ENCODE peak calls at places on chromosomes 16 and 17, in five cellular contexts. L is brain microvascular endothelial cell, W is spleen, M is left cardiac atrium, I is NCI-H1092. K is an unnamed sample.

GRCh38 chr17:20059728-20060188 is 50.6 kb downstream of the SPECC1 start:
- DNase-seq in W (no peak), L (no peak), M (no peak), I (no peak), K (peak; percentile 55)

GRCh38 chr17:36977066-36977465 is 28.3 kb downstream of the AATF start:
- DNase-seq in L (no peak), M (no peak), W (no peak), I (no peak), K (no peak)

GRCh38 chr16:6266703-6267102 is 1065.9 kb upstream of the RBFOX1 start:
- DNase-seq in W (no peak), I (no peak), M (no peak), L (no peak), K (no peak)

GRCh38 chr17:63681530-63681929 is 18.4 kb downstream of the LIMD2 start:
- DNase-seq in L (no peak), W (no peak), M (no peak), I (no peak), K (no peak)

GRCh38 chr17:41486809-41487530 is 2.7 kb downstream of the KRT36 start:
- DNase-seq in M (no peak), W (peak; percentile 89), L (no peak), I (no peak), K (no peak)

GRCh38 chr16:11245988-11246387 is 10.0 kb downstream of the SOCS1 start:
- DNase-seq in W (no peak), I (no peak), M (no peak), L (no peak), K (no peak)

GRCh38 chr16:414395-415169 is 10.9 kb upstream of the RAB11FIP3 start:
- DNase-seq in I (no peak), M (no peak), L (no peak), W (no peak), K (no peak)

GRCh38 chr16:81873221-81873620 is 94.1 kb downstream of the PLCG2 start:
- DNase-seq in L (no peak), M (no peak), W (no peak), I (no peak), K (no peak)

GRCh38 chr16:68086336-68086821 is 1.2 kb downstream of the NFATC3 start:
- DNase-seq in I (no peak), M (no peak), L (no peak), W (no peak), K (no peak)

GRCh38 chr17:60744355-60744958 is 66.8 kb downstream of the BCAS3 start:
- DNase-seq in M (no peak), L (no peak), I (no peak), W (no peak), K (no peak)

GRCh38 chr16:80231118-80231515 is 309.7 kb upstream of the DYNLRB2 start:
- DNase-seq in L (no peak), I (no peak), M (no peak), W (no peak), K (no peak)

GRCh38 chr17:28720247-28720996 is 637 bp downstream of the RPL23A start:
- DNase-seq in L (no peak), I (no peak), M (no peak), W (no peak), K (no peak)

GRCh38 chr17:57370051-57370581 is 113.8 kb downstream of the MSI2 start:
- DNase-seq in W (no peak), M (no peak), I (no peak), L (peak; percentile 54), K (no peak)

GRCh38 chr16:23414731-23415130 is 38.3 kb downstream of the COG7 start:
- DNase-seq in M (no peak), L (no peak), I (no peak), W (no peak), K (no peak)

GRCh38 chr17:29210879-29211278 is 30.7 kb upstream of the MYO18A start:
- DNase-seq in W (no peak), L (no peak), M (no peak), I (no peak), K (no peak)

GRCh38 chr17:74448774-74449173 is 16.9 kb downstream of the GPRC5C start:
- DNase-seq in W (peak; percentile 71), L (no peak), M (no peak), I (no peak), K (no peak)

GRCh38 chr17:75642221-75643032 is 9.2 kb downstream of the SMIM5 start:
- DNase-seq in M (no peak), I (no peak), W (no peak), L (no peak), K (no peak)

GRCh38 chr17:7717756-7718350 is 309 bp downstream of the DNAH2 start:
- DNase-seq in L (no peak), I (no peak), W (no peak), M (no peak), K (no peak)

GRCh38 chr16:4450921-4451619 is 23.4 kb downstream of the NMRAL1 start:
- DNase-seq in L (no peak), I (no peak), M (no peak), W (no peak), K (no peak)

GRCh38 chr16:81694494-81695285 is 84.4 kb upstream of the PLCG2 start:
- DNase-seq in L (no peak), I (peak; percentile 35), W (no peak), M (peak; percentile 61), K (no peak)

GRCh38 chr17:35423761-35424160 is 8.5 kb downstream of the SLFN12 start:
- DNase-seq in L (peak; percentile 36), I (no peak), W (no peak), M (no peak), K (no peak)

GRCh38 chr17:45131616-45132301 is 556 bp downstream of the PLCD3 start:
- DNase-seq in I (peak; percentile 34), M (peak; percentile 63), L (no peak), W (peak; percentile 89), K (no peak)

GRCh38 chr17:9924735-9925191 is 19.7 kb upstream of the RCVRN start:
- DNase-seq in I (peak; percentile 7), W (no peak), M (no peak), L (peak; percentile 49), K (peak; percentile 23)

GRCh38 chr16:13997933-13998332 is 73.2 kb upstream of the MRTFB start:
- DNase-seq in I (no peak), L (no peak), W (no peak), M (no peak), K (peak; percentile 84)

GRCh38 chr17:4584125-4584834 is at the start of gene SMTNL2:
- DNase-seq in L (no peak), M (peak; percentile 80), I (no peak), W (peak; percentile 75), K (no peak)

GRCh38 chr17:41771389-41772206 is 14.9 kb downstream of the JUP start:
- DNase-seq in I (no peak), L (no peak), W (no peak), M (no peak), K (no peak)

GRCh38 chr16:24381470-24382118 is 125.5 kb downstream of the CACNG3 start:
- DNase-seq in M (no peak), W (no peak), L (no peak), I (no peak), K (no peak)

GRCh38 chr16:30398660-30399434 is 3.6 kb downstream of the ZNF48 start:
- DNase-seq in M (no peak), I (no peak), L (no peak), W (no peak), K (no peak)

GRCh38 chr16:9647981-9648701 is 534.1 kb downstream of the GRIN2A start:
- DNase-seq in W (no peak), M (no peak), L (peak; percentile 12), I (no peak), K (peak; percentile 50)

GRCh38 chr16:4915226-4915761 is 21.7 kb downstream of the PPL start:
- DNase-seq in I (no peak), W (no peak), L (peak; percentile 94), M (no peak), K (no peak)

GRCh38 chr17:11121680-11122079 is 119.3 kb upstream of the SHISA6 start:
- DNase-seq in W (no peak), L (no peak), I (no peak), M (no peak), K (no peak)

GRCh38 chr17:79789943-79790804 is 6.7 kb downstream of the CBX8 start:
- DNase-seq in M (no peak), W (peak; percentile 86), I (no peak), L (no peak), K (no peak)

GRCh38 chr16:11256657-11257130 is 690 bp upstream of the SOCS1 start:
- DNase-seq in W (no peak), I (no peak), M (peak; percentile 68), L (no peak), K (peak; percentile 23)

GRCh38 chr17:41455236-41455635 is 11.9 kb downstream of the KRT32 start:
- DNase-seq in I (no peak), M (no peak), W (no peak), L (no peak), K (no peak)

GRCh38 chr16:54242199-54242598 is 44.4 kb downstream of the IRX3 start:
- DNase-seq in M (no peak), I (no peak), L (no peak), W (no peak), K (peak; percentile 11)

GRCh38 chr16:57260294-57260929 is 15.4 kb downstream of the ARL2BP start:
- DNase-seq in I (no peak), W (peak; percentile 63), L (peak; percentile 66), M (peak; percentile 48), K (no peak)

GRCh38 chr17:82734987-82735866 is at the start of gene FN3K:
- DNase-seq in I (peak; percentile 39), W (peak; percentile 80), M (peak; percentile 79), L (peak; percentile 45), K (no peak)